ENCODE peak calls at places on chromosomes 7 and 10, in nine cellular contexts. M, H, N, L, C, K, O, Q and S are unnamed samples.

GRCh38 chr7:123557016-123557630 is 495 bp downstream of the NDUFA5 start:
- DNase-seq in L (no peak), C (no peak), N (no peak), M (peak; percentile 10), H (no peak), O (no peak), Q (no peak), K (no peak), S (no peak)

GRCh38 chr7:27210441-27211083 is 10.7 kb upstream of the HOXA13 start:
- DNase-seq in N (no peak), O (no peak), K (no peak), M (peak; percentile 32), H (no peak), L (no peak), C (peak; percentile 80), Q (peak; percentile 41), S (no peak)

GRCh38 chr10:84337199-84337598 is 8.8 kb downstream of the CCSER2 start:
- DNase-seq in H (no peak), Q (no peak), N (no peak), L (no peak), K (no peak), C (no peak), O (no peak), M (peak; percentile 72), S (no peak)

GRCh38 chr10:101595591-101596433 is 7.7 kb downstream of the DPCD start:
- DNase-seq in N (no peak), H (no peak), C (no peak), L (no peak), K (no peak), M (no peak), O (no peak), Q (no peak), S (no peak)

GRCh38 chr10:68633816-68634466 is 73.8 kb downstream of the TET1 start:
- DNase-seq in C (no peak), L (no peak), K (no peak), O (no peak), N (no peak), M (no peak), Q (peak; percentile 59), H (no peak), S (no peak)

GRCh38 chr7:46192191-46192590 is 271.1 kb upstream of the IGFBP3 start:
- DNase-seq in L (no peak), Q (no peak), K (no peak), N (no peak), M (peak; percentile 20), O (no peak), H (no peak), C (no peak), S (no peak)

GRCh38 chr10:97314677-97315076 is 4.4 kb upstream of the FRAT1 start:
- DNase-seq in M (no peak), H (no peak), O (no peak), K (no peak), L (no peak), Q (no peak), N (no peak), C (no peak), S (no peak)

GRCh38 chr7:152760384-152761115 is 998 bp downstream of the ACTR3B start:
- DNase-seq in C (no peak), O (no peak), H (no peak), L (no peak), Q (no peak), M (peak; percentile 24), K (no peak), N (no peak), S (no peak)

GRCh38 chr7:140281960-140282359 is 105.2 kb upstream of the KDM7A start:
- DNase-seq in K (no peak), L (no peak), H (no peak), C (peak; percentile 15), Q (no peak), N (no peak), O (no peak), M (no peak), S (no peak)

GRCh38 chr7:155490697-155491628 is 33.0 kb downstream of the EN2 start:
- DNase-seq in C (peak; percentile 91), Q (peak; percentile 34), M (no peak), N (no peak), L (no peak), H (peak; percentile 76), O (peak; percentile 74), K (no peak), S (no peak)

GRCh38 chr10:79336739-79337138 is 10.5 kb upstream of the PPIF start:
- DNase-seq in Q (no peak), K (no peak), H (no peak), N (no peak), O (no peak), C (no peak), M (no peak), L (no peak), S (no peak)

GRCh38 chr7:45069444-45070253 is 19.1 kb downstream of the NACAD start:
- DNase-seq in Q (no peak), H (no peak), C (no peak), K (no peak), O (no peak), N (no peak), M (no peak), L (no peak), S (no peak)

GRCh38 chr7:77331938-77332695 is 84.0 kb downstream of the GSAP start:
- DNase-seq in K (peak; percentile 58), Q (peak; percentile 80), H (peak; percentile 72), O (peak; percentile 56), N (no peak), C (no peak), L (peak; percentile 63), M (peak; percentile 92), S (peak; percentile 63)

GRCh38 chr7:141511370-141512335 is 39.6 kb upstream of the AGK start:
- DNase-seq in K (peak; percentile 34), L (no peak), C (peak; percentile 73), M (no peak), N (no peak), Q (peak; percentile 59), H (no peak), O (no peak), S (peak; percentile 1)

GRCh38 chr7:132435016-132435990 is 141.0 kb downstream of the PLXNA4 start:
- DNase-seq in C (no peak), H (no peak), N (no peak), O (no peak), K (no peak), L (no peak), M (no peak), Q (no peak), S (no peak)
- H3K4me3 ChIP-seq in C (no peak overlapping the region), H (no peak overlapping the region), N (no peak overlapping the region), O (no peak overlapping the region), K (no peak overlapping the region), L (no peak overlapping the region), M (no peak overlapping the region), Q (no peak overlapping the region), S (no peak overlapping the region)

DNA sequence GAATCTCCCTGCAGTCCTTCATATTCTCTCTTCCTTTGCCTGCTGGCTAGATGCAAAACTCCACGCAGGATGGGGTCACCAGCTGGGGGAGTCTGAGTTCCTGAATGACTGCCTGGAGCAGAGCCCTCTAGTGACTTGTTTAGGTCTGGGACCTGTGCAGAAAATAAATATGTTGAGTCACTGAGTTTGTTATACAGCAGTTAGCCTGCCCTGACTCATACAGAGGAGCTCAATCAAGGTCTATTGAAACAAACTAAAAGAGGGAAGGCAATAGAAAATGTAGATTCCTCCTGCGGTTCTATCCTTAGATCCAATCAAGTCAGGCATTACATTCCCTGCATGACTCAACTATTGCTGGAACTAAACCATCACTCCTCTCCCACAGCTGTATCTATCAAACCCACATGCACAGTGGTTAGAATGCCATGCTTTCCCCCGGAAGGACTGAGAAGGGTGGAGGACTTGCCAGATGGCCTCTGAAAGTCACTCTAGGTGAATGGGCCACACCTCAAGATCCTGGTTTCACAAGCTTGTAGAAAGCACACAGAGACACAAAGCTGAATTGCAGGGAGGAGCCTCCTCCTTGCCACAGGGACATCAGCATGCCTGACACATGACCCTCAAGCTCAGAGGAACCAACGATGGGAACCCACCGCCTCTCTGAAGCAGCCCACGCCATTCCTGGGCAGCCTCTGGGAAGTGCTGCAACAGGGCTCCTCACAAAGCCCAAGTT is 73.9 kb downstream of the SH3PXD2A start:
- DNase-seq in M (peak; percentile 99), N (no peak), Q (no peak), O (no peak), C (no peak), H (no peak), L (peak; percentile 99), K (no peak), S (peak; percentile 97)
- TF ChIP-seq CTCF in M (peak; percentile 71), N (no peak), Q (no peak), O (peak; percentile 53), C (no peak), H (no peak), L (peak; percentile 68), K (no peak), S (peak; percentile 71)

GRCh38 chr10:43689007-43689491 is 40.4 kb upstream of the ZNF32 start:
- DNase-seq in C (peak; percentile 82), Q (no peak), M (no peak), K (no peak), L (no peak), H (no peak), N (no peak), O (no peak), S (no peak)
- H3K27me3 ChIP-seq in C (no peaks in the 10 kb centered on the region), Q (no peaks in the 10 kb centered on the region), M (no peaks in the 10 kb centered on the region), K (no peaks in the 10 kb centered on the region), L (no peaks in the 10 kb centered on the region), H (no peaks in the 10 kb centered on the region), N (no peaks in the 10 kb centered on the region), O (peaks cover 3% of the 10 kb centered on the region), S (peaks cover 13% of the 10 kb centered on the region)

GRCh38 chr7:86965727-86966120 is 93.7 kb downstream of the ELAPOR2 start:
- DNase-seq in H (no peak), L (no peak), K (no peak), C (no peak), Q (no peak), N (no peak), O (no peak), M (no peak), S (no peak)

GRCh38 chr7:86964973-86965726 is 94.3 kb downstream of the ELAPOR2 start:
- DNase-seq in C (no peak), N (no peak), O (no peak), Q (no peak), H (no peak), M (no peak), K (no peak), L (no peak), S (no peak)

GRCh38 chr7:86961686-86962085 is 97.8 kb downstream of the ELAPOR2 start:
- DNase-seq in Q (no peak), H (no peak), O (no peak), K (no peak), M (no peak), N (no peak), L (no peak), C (no peak), S (no peak)

GRCh38 chr7:86962623-86963022 is 96.8 kb downstream of the ELAPOR2 start:
- DNase-seq in O (no peak), L (no peak), C (no peak), Q (no peak), N (no peak), M (no peak), K (no peak), H (no peak), S (no peak)

DNA sequence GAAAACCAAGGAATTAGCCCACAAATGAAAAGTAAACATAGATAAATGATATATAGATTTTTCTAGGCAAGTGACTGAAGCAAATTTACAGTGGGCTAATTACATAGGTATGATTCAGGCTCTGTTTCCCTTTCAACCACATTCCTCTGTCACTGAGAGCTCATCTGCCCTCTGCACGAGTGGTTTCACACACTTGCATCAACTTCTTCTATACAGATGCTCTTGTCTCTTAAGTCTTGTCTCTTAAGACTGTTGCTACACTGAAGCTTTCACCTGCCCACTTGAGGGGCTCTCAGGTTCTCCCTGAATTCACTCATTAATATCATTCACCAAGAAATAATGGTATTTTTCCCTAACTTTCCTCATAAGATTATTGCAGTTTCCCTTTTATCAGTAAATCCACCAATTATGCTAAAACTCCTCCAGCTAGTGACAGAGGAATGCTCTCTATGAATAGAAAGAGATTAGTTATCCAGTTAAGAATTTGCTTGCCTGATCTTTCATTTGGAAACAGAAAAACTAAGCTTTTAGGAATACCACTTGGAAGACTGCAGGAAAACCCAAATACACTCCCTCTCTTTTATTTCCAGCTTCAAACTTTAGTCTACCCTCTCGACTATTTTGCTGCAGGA is 95.7 kb downstream of the ELAPOR2 start:
- DNase-seq in M (no peak), Q (no peak), N (no peak), H (no peak), L (peak; percentile 20), O (peak; percentile 21), K (no peak), C (no peak), S (no peak)
- H3K4me3 ChIP-seq in M (no peak overlapping the region), Q (no peak overlapping the region), N (no peak overlapping the region), H (no peak overlapping the region), L (no peak overlapping the region), O (no peak overlapping the region), K (no peak overlapping the region), C (no peak overlapping the region), S (no peak overlapping the region)